ENCODE peak calls at places on chromosomes 11 and 22, in four cellular contexts. One of them, this sample, is unnamed.
A peak's percentile ranks its signal among the peaks of the same experiment; 100 is the strongest.

GRCh38 chr22:33487041-33487716 is 429.0 kb upstream of the SYN3 start:
- DNase-seq in KBM-7: no peak
- DNase-seq in T47D: no peak
- DNase-seq in GM12865: no peak
- DNase-seq in this sample: no peak

GRCh38 chr11:34614334-34615113 is 6.4 kb upstream of the EHF start:
- DNase-seq in GM12865: peak; percentile 40
- DNase-seq in T47D: no peak
- DNase-seq in KBM-7: peak; percentile 57
- DNase-seq in this sample: peak; percentile 32

GRCh38 chr11:134275534-134276395 is at the start of gene GLB1L3:
- DNase-seq in KBM-7: peak; percentile 29
- DNase-seq in GM12865: peak; percentile 45
- DNase-seq in T47D: no peak
- DNase-seq in this sample: peak; percentile 68

GRCh38 chr22:27975381-27976013 is 56.4 kb upstream of the PITPNB start:
- DNase-seq in KBM-7: no peak
- DNase-seq in GM12865: no peak
- DNase-seq in T47D: no peak
- DNase-seq in this sample: no peak

GRCh38 chr11:69483696-69484426 is 2.4 kb downstream of the LINC01488 start:
- DNase-seq in GM12865: no peak
- DNase-seq in T47D: no peak
- DNase-seq in KBM-7: no peak
- DNase-seq in this sample: no peak

GRCh38 chr11:125257751-125258150 is 93.2 kb downstream of the PKNOX2 start:
- DNase-seq in GM12865: no peak
- DNase-seq in KBM-7: no peak
- DNase-seq in T47D: no peak
- DNase-seq in this sample: no peak

GRCh38 chr11:111982532-111983186 is 42.5 kb upstream of the DLAT start:
- DNase-seq in KBM-7: no peak
- DNase-seq in T47D: no peak
- DNase-seq in GM12865: no peak
- DNase-seq in this sample: no peak

GRCh38 chr11:15347969-15348734 is 233.4 kb downstream of the INSC start:
- DNase-seq in KBM-7: no peak
- DNase-seq in GM12865: peak; percentile 4
- DNase-seq in T47D: no peak
- DNase-seq in this sample: no peak

GRCh38 chr22:50561401-50562074 is 1.2 kb downstream of the SYCE3 start:
- DNase-seq in T47D: no peak
- DNase-seq in GM12865: no peak
- DNase-seq in KBM-7: no peak
- DNase-seq in this sample: no peak

GRCh38 chr11:67484847-67485311 is 2.1 kb downstream of the AIP start:
- DNase-seq in GM12865: peak; percentile 85
- DNase-seq in T47D: no peak
- DNase-seq in KBM-7: peak; percentile 83
- DNase-seq in this sample: peak; percentile 81

This sample was measured in GM06990.